ENCODE peak calls at places on chromosomes 2 and 18, in nine cellular contexts. Q is endothelial cell, I is pancreas, B is ovary, L is OCI-LY7, P is mammary epithelial cell, A is SK-N-SH, T is PC-9, M is fibroblast of mammary gland. G is an unnamed sample.
A peak's percentile ranks its signal among the peaks of the same experiment; 100 is the strongest.

GRCh38 chr2:96500385-96501066 is 4.6 kb downstream of the NEURL3 start:
- DNase-seq in Q (no peak), A (no peak), I (peak; percentile 70), P (no peak), L (no peak), B (no peak), T (no peak), M (no peak), G (no peak)

GRCh38 chr2:232927793-232928563 is 57.9 kb downstream of the SNORC start:
- DNase-seq in Q (peak; percentile 18), T (no peak), M (no peak), I (peak; percentile 54), A (peak; percentile 84), B (no peak), L (no peak), P (no peak), G (peak; percentile 59)

GRCh38 chr2:97718051-97718882 is 4.9 kb downstream of the ZAP70 start:
- DNase-seq in L (peak; percentile 81), T (no peak), A (no peak), Q (no peak), I (no peak), M (no peak), P (no peak), B (no peak), G (no peak)

GRCh38 chr18:36411745-36412168 is 114.2 kb downstream of the FHOD3 start:
- DNase-seq in A (peak; percentile 41), B (no peak), I (no peak), L (no peak), Q (peak; percentile 61), M (peak; percentile 64), P (no peak), T (no peak), G (no peak)

GRCh38 chr2:225008935-225009334 is 33.3 kb downstream of the DOCK10 start:
- DNase-seq in M (no peak), T (no peak), B (no peak), Q (peak; percentile 30), P (no peak), A (peak; percentile 21), I (no peak), L (peak; percentile 71), G (no peak)

GRCh38 chr2:29184531-29184930 is 69.3 kb downstream of the CLIP4 start:
- DNase-seq in Q (no peak), B (no peak), L (no peak), M (no peak), I (no peak), T (no peak), A (no peak), P (no peak), G (no peak)

GRCh38 chr2:228771306-228771705 is 499.8 kb downstream of the PID1 start:
- DNase-seq in L (no peak), Q (no peak), B (no peak), P (no peak), M (no peak), A (no peak), T (no peak), I (no peak), G (no peak)

GRCh38 chr2:47310801-47311560 is 92.0 kb upstream of the MSH2 start:
- DNase-seq in Q (no peak), P (no peak), L (no peak), M (no peak), I (peak; percentile 69), A (peak; percentile 70), T (peak; percentile 67), B (no peak), G (no peak)

GRCh38 chr2:227395556-227395955 is 7.8 kb upstream of the SCYGR1 start:
- DNase-seq in B (no peak), M (no peak), P (peak; percentile 91), L (no peak), T (no peak), Q (no peak), I (no peak), A (no peak), G (no peak)

GRCh38 chr18:48621240-48621639 is 82.4 kb downstream of the CTIF start:
- DNase-seq in A (no peak), P (peak; percentile 23), B (no peak), Q (no peak), T (no peak), I (no peak), M (peak; percentile 83), L (no peak), G (no peak)

GRCh38 chr2:232838406-232838874 is 31.6 kb upstream of the SNORC start:
- DNase-seq in I (no peak), P (peak; percentile 30), L (peak; percentile 90), A (no peak), B (no peak), Q (no peak), M (peak; percentile 12), T (peak; percentile 85), G (no peak)

GRCh38 chr2:53403836-53404413 is 363.7 kb upstream of the CHAC2 start:
- DNase-seq in M (peak; percentile 79), P (peak; percentile 96), B (no peak), L (no peak), Q (no peak), A (no peak), I (no peak), T (peak; percentile 83), G (no peak)

GRCh38 chr18:54983041-54983686 is 23.9 kb upstream of the CCDC68 start:
- DNase-seq in I (no peak), B (no peak), P (peak; percentile 48), L (peak; percentile 43), M (peak; percentile 80), Q (no peak), A (peak; percentile 67), T (peak; percentile 71), G (no peak)

DNA sequence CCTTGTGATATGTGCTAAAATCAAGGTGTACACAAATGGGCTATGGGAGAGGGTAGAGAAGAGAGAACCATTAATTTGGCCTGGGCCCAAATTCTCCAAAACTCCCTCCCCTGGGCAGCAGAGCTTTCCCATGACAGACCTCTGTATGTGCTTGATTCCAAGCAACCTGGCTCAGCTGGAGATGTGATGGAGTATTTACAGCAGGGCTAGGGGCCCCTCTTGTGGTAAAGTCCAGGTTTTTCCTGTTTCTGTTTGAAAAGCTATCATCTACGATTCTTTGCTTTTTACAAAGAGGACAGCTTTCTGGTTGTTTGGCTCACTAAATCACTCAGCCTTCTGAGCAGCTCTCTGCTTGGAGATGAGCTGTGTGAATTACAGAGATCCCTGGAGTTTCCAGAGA is 40.3 kb downstream of the KCNS3 start:
- DNase-seq in T (no peak), P (no peak), L (peak; percentile 17), I (no peak), Q (peak; percentile 43), A (peak; percentile 18), M (no peak), B (no peak), G (no peak)
- TF ChIP-seq CTCF in T (peak; percentile 28), P (no peak), L (peak; percentile 50), I (no peak), Q (no peak), A (no peak), M (no peak), B (no peak), G (no peak)

DNA sequence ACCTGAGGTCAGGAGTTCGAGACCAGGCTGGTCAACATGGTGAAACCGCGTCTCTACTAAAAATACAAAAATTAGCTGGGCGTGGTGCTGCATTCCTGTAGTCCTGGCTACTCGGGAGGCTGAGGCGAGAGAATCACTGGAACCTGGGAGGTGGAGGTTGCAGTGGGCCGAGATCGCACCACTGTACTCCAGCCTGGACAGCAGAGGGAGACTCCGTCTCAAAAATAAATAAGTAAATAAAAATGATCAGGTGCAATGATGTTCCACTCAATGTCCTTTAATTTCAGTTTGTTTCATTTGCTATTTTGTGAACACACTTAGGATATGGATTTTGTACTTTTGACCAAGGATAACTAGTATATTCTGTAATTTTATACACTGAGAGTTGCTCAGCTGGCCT is 9.3 kb downstream of the HADHA start:
- DNase-seq in L (no peak), B (no peak), A (no peak), T (no peak), Q (no peak), P (no peak), M (no peak), I (no peak), G (no peak)
- TF ChIP-seq CTCF in L (peak; percentile 45), B (no peak), A (peak; percentile 43), T (peak; percentile 55), Q (no peak), P (no peak), M (no peak), I (no peak), G (no peak)

GRCh38 chr2:79275197-79275596 is 115.6 kb upstream of the REG3A start:
- DNase-seq in B (no peak), Q (no peak), I (no peak), T (no peak), L (no peak), M (no peak), A (no peak), P (no peak), G (no peak)
- TF ChIP-seq CTCF in B (no peak), Q (peak; percentile 57), I (no peak), T (no peak), L (peak; percentile 33), M (no peak), A (no peak), P (no peak), G (peak; percentile 33)

GRCh38 chr2:172427990-172428840 is 829 bp downstream of the ITGA6 start:
- DNase-seq in M (no peak), P (peak; percentile 66), T (peak; percentile 71), Q (peak; percentile 38), I (peak; percentile 83), B (peak; percentile 19), L (no peak), A (peak; percentile 74), G (peak; percentile 29)
- TF ChIP-seq CTCF in M (no peak), P (no peak), T (peak; percentile 27), Q (no peak), I (no peak), B (no peak), L (no peak), A (peak; percentile 30), G (no peak)

GRCh38 chr2:118186858-118187254 is 98.6 kb downstream of the INSIG2 start:
- DNase-seq in A (no peak), M (no peak), P (no peak), I (no peak), Q (no peak), T (no peak), L (no peak), B (no peak), G (no peak)

GRCh38 chr2:118185210-118186109 is 97.2 kb downstream of the INSIG2 start:
- DNase-seq in P (peak; percentile 34), Q (peak; percentile 34), B (peak; percentile 55), T (peak; percentile 67), I (peak; percentile 83), M (peak; percentile 30), L (peak; percentile 37), A (peak; percentile 66), G (peak; percentile 52)

GRCh38 chr2:118190365-118190916 is 102.2 kb downstream of the INSIG2 start:
- DNase-seq in Q (no peak), M (peak; percentile 21), T (no peak), P (no peak), L (no peak), B (no peak), A (no peak), I (no peak), G (no peak)

GRCh38 chr2:118186110-118186857 is 98.0 kb downstream of the INSIG2 start:
- DNase-seq in I (peak; percentile 92), P (peak; percentile 56), Q (peak; percentile 78), L (peak; percentile 81), A (peak; percentile 94), M (peak; percentile 73), B (peak; percentile 90), T (peak; percentile 72), G (peak; percentile 78)
- TF ChIP-seq CTCF in I (no peak), P (no peak), Q (no peak), L (no peak), A (no peak), M (no peak), B (no peak), T (no peak), G (no peak)

G was measured in mesothelial cell of epicardium.